ENCODE peak calls at places on chromosomes 16 and 17, in six cellular contexts. O is breast epithelium, Z is fibroblast of villous mesenchyme, I is epithelial cell of esophagus, K is endothelial cell, P is GM04503. T is an unnamed sample.

GRCh38 chr17:73248532-73248931 is 13.1 kb downstream of the CPSF4L start:
- DNase-seq in O (no peak), Z (no peak), I (no peak), K (no peak), P (no peak), T (no peak)

GRCh38 chr17:68383443-68384321 is 73.6 kb downstream of the WIPI1 start:
- DNase-seq in O (no peak), Z (peak; percentile 97), I (no peak), K (no peak), P (peak; percentile 90), T (peak; percentile 14)

GRCh38 chr17:63688396-63689020 is 11.4 kb downstream of the LIMD2 start:
- DNase-seq in O (no peak), Z (no peak), I (no peak), K (no peak), P (no peak), T (no peak)

GRCh38 chr17:75295220-75296158 is 6.3 kb upstream of the SLC25A19 start:
- DNase-seq in O (no peak), Z (no peak), I (no peak), K (no peak), P (no peak), T (no peak)

GRCh38 chr16:12723681-12724080 is 80.0 kb downstream of the CPPED1 start:
- DNase-seq in O (no peak), Z (no peak), I (no peak), K (no peak), P (no peak), T (no peak)

GRCh38 chr17:9432121-9432866 is 143.3 kb downstream of the STX8 start:
- DNase-seq in O (no peak), Z (peak; percentile 81), I (no peak), K (no peak), P (no peak), T (no peak)

GRCh38 chr16:83574388-83574787 is 233.4 kb upstream of the HSBP1 start:
- DNase-seq in O (no peak), Z (peak; percentile 49), I (peak; percentile 94), K (no peak), P (peak; percentile 60), T (peak; percentile 95)

GRCh38 chr17:45432405-45433113 is at the start of gene ARHGAP27:
- DNase-seq in O (no peak), Z (peak; percentile 23), I (peak; percentile 49), K (peak; percentile 77), P (no peak), T (peak; percentile 39)

GRCh38 chr17:44278006-44278405 is 10.1 kb upstream of the SLC4A1 start:
- DNase-seq in O (no peak), Z (no peak), I (no peak), K (no peak), P (peak; percentile 16), T (no peak)

GRCh38 chr17:17254026-17254425 is 17.1 kb upstream of the FLCN start:
- DNase-seq in O (no peak), Z (no peak), I (no peak), K (no peak), P (no peak), T (no peak)

GRCh38 chr16:82460761-82461160 is 166.0 kb upstream of the CDH13 start:
- DNase-seq in O (no peak), Z (no peak), I (no peak), K (no peak), P (no peak), T (no peak)